ENCODE peak calls at places on chromosomes 12 and 14, in nine cellular contexts. L is GM10248, C is psoas muscle, G is AG04449, I is WTC11, B is heart left ventricle, Z is lower leg skin, R is tibial nerve, P is GM23338. D is an unnamed sample.

GRCh38 chr14:30131698-30132097 is 204.1 kb upstream of the PRKD1 start:
- DNase-seq in L (no peak), C (no peak), G (no peak), I (no peak), B (no peak), Z (no peak), R (no peak), P (no peak), D (no peak)

GRCh38 chr12:46786774-46787173 is 39.0 kb downstream of the SLC38A4 start:
- DNase-seq in L (no peak), C (no peak), G (peak), I (no peak), B (no peak), Z (no peak), R (no peak), P (no peak), D (no peak)

GRCh38 chr12:990649-991349 is at the start of gene ERC1:
- DNase-seq in L (peak), C (peak), G (peak), I (peak), B (peak), Z (peak), R (peak), P (peak), D (peak)

GRCh38 chr12:51389302-51389999 is 1.8 kb downstream of the GALNT6 start:
- DNase-seq in L (no peak), C (no peak), G (no peak), I (no peak), B (no peak), Z (no peak), R (no peak), P (no peak), D (no peak)

GRCh38 chr14:77580477-77580876 is 36.0 kb downstream of the SPTLC2 start:
- DNase-seq in L (no peak), C (no peak), G (no peak), I (no peak), B (no peak), Z (no peak), R (no peak), P (no peak), D (no peak)

GRCh38 chr12:11767029-11767724 is 117.7 kb downstream of the ETV6 start:
- DNase-seq in L (no peak), C (no peak), G (no peak), I (no peak), B (no peak), Z (no peak), R (no peak), P (no peak), D (no peak)

GRCh38 chr12:56571131-56571530 is 49.5 kb downstream of the RBMS2 start:
- DNase-seq in L (no peak), C (no peak), G (no peak), I (no peak), B (no peak), Z (no peak), R (no peak), P (no peak), D (no peak)

GRCh38 chr14:101183376-101184103 is 280.0 kb upstream of the RTL1 start:
- DNase-seq in L (peak), C (no peak), G (no peak), I (peak), B (no peak), Z (peak), R (no peak), P (peak), D (peak)

GRCh38 chr12:49800421-49801140 is 27.6 kb downstream of the NCKAP5L start:
- DNase-seq in L (no peak), C (no peak), G (no peak), I (no peak), B (no peak), Z (no peak), R (no peak), P (no peak), D (no peak)

GRCh38 chr14:105201156-105201927 is 20.2 kb upstream of the NUDT14 start:
- DNase-seq in L (no peak), C (no peak), G (no peak), I (peak), B (no peak), Z (no peak), R (no peak), P (peak), D (peak)

GRCh38 chr12:106070147-106070546 is 68.6 kb downstream of the NUAK1 start:
- DNase-seq in L (no peak), C (no peak), G (no peak), I (no peak), B (no peak), Z (no peak), R (no peak), P (no peak), D (no peak)

GRCh38 chr12:47014474-47014873 is 64.9 kb upstream of the PCED1B start:
- DNase-seq in L (no peak), C (no peak), G (no peak), I (no peak), B (no peak), Z (no peak), R (no peak), P (no peak), D (no peak)

GRCh38 chr14:91420686-91421085 is 3.1 kb upstream of the CCDC88C start:
- DNase-seq in L (no peak), C (no peak), G (no peak), I (no peak), B (no peak), Z (peak), R (no peak), P (no peak), D (no peak)

GRCh38 chr12:78977463-78977862 is 112.9 kb downstream of the SYT1 start:
- DNase-seq in L (no peak), C (no peak), G (no peak), I (no peak), B (no peak), Z (no peak), R (no peak), P (no peak), D (no peak)

GRCh38 chr12:67681145-67681778 is 32.7 kb downstream of the DYRK2 start:
- DNase-seq in L (no peak), C (no peak), G (peak), I (no peak), B (no peak), Z (no peak), R (no peak), P (no peak), D (no peak)

DNA sequence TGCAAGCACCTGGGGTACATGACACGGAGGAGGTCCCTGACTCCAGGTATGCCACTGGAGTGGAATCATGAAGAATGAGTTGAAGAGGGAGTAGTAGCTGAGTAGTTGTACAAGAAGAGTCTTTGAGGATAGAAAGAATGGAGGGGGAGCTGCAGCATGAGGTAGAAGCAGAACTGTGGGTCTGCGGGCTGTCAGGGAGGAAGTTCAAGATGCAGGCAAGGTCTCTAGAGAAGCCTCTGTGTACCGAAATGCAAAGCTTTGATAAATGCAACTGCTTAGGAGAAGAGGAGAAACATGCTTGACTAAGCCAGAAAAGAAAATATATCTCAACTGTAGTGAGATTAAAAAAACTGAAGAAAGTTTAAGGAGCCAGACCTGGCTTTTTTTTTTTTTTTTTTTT is 91.5 kb downstream of the CPNE8 start:
- DNase-seq in L (no peak), C (no peak), G (no peak), I (no peak), B (no peak), Z (no peak), R (no peak), P (no peak), D (no peak)
- TF ChIP-seq CTCF in L (no peak), C (no peak), G (no peak), I (no peak), B (no peak), Z (no peak), R (no peak), P (no peak), D (no peak)

GRCh38 chr12:109831929-109832328 is 1.3 kb downstream of the TRPV4 start:
- DNase-seq in L (no peak), C (no peak), G (no peak), I (no peak), B (no peak), Z (no peak), R (no peak), P (no peak), D (peak)

GRCh38 chr12:109830718-109831117 is 2.5 kb downstream of the TRPV4 start:
- DNase-seq in L (no peak), C (no peak), G (no peak), I (no peak), B (no peak), Z (no peak), R (no peak), P (no peak), D (no peak)

GRCh38 chr12:109831365-109831764 is 1.8 kb downstream of the TRPV4 start:
- DNase-seq in L (no peak), C (no peak), G (no peak), I (no peak), B (no peak), Z (no peak), R (no peak), P (no peak), D (no peak)

GRCh38 chr12:109833307-109834189 is at the start of gene TRPV4:
- DNase-seq in L (no peak), C (peak), G (no peak), I (peak), B (peak), Z (no peak), R (no peak), P (peak), D (peak)

GRCh38 chr12:109832534-109833306 is 478 bp downstream of the TRPV4 start:
- DNase-seq in L (no peak), C (no peak), G (no peak), I (no peak), B (no peak), Z (no peak), R (no peak), P (no peak), D (no peak)
- TF ChIP-seq CTCF in L (no peak), C (no peak), G (no peak), I (no peak), B (no peak), Z (no peak), R (no peak), P (no peak), D (no peak)

DNA sequence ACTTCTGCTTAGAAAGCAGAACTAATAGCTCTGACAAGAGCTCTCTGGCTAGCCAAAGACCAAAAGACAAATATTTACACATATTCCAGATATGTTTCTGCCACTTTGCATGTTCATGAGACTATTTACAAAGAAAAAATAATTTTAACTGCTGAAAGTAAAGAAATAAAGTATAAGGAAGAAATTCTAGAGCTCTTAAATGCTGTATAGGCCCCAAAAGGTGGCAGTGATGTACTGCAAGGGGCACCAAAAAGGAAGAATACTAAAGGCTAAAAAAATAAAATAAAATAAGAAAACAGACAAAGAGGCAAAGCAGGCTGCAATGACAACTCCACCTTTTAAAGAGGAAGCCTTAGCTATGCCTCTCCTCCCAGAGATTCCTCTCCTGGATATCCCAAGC is 23.0 kb downstream of the KLRK1 start:
- DNase-seq in L (no peak), C (no peak), G (no peak), I (no peak), B (no peak), Z (no peak), R (no peak), P (no peak), D (no peak)
- TF ChIP-seq CTCF in L (no peak), C (no peak), G (no peak), I (no peak), B (no peak), Z (no peak), R (peak), P (peak), D (no peak)

GRCh38 chr12:28578833-28579252 is 388.6 kb downstream of the CCDC91 start:
- DNase-seq in L (no peak), C (no peak), G (no peak), I (no peak), B (no peak), Z (no peak), R (no peak), P (no peak), D (no peak)

GRCh38 chr12:28586481-28586880 is 396.2 kb downstream of the CCDC91 start:
- DNase-seq in L (no peak), C (no peak), G (no peak), I (no peak), B (no peak), Z (no peak), R (no peak), P (no peak), D (no peak)

GRCh38 chr12:28582687-28583376 is 392.6 kb downstream of the CCDC91 start:
- DNase-seq in L (no peak), C (no peak), G (no peak), I (no peak), B (no peak), Z (no peak), R (no peak), P (no peak), D (no peak)

GRCh38 chr12:28585146-28585545 is 394.9 kb downstream of the CCDC91 start:
- DNase-seq in L (no peak), C (no peak), G (no peak), I (no peak), B (no peak), Z (no peak), R (no peak), P (no peak), D (no peak)

GRCh38 chr12:28583771-28584261 is 393.6 kb downstream of the CCDC91 start:
- DNase-seq in L (no peak), C (no peak), G (peak), I (no peak), B (no peak), Z (no peak), R (no peak), P (peak), D (no peak)
- TF ChIP-seq CTCF in L (no peak), C (no peak), G (peak), I (no peak), B (no peak), Z (no peak), R (no peak), P (peak), D (no peak)

GRCh38 chr12:45125997-45126396 is 75.1 kb upstream of the DBX2 start:
- DNase-seq in L (no peak), C (no peak), G (no peak), I (no peak), B (no peak), Z (no peak), R (no peak), P (no peak), D (no peak)

GRCh38 chr12:45128637-45129036 is 77.7 kb upstream of the DBX2 start:
- DNase-seq in L (no peak), C (no peak), G (no peak), I (no peak), B (no peak), Z (no peak), R (no peak), P (no peak), D (no peak)

GRCh38 chr12:45124485-45125155 is 73.7 kb upstream of the DBX2 start:
- DNase-seq in L (no peak), C (no peak), G (no peak), I (no peak), B (no peak), Z (no peak), R (no peak), P (peak), D (no peak)

GRCh38 chr12:45121224-45121623 is 70.3 kb upstream of the DBX2 start:
- DNase-seq in L (no peak), C (no peak), G (no peak), I (no peak), B (no peak), Z (no peak), R (no peak), P (peak), D (no peak)

DNA sequence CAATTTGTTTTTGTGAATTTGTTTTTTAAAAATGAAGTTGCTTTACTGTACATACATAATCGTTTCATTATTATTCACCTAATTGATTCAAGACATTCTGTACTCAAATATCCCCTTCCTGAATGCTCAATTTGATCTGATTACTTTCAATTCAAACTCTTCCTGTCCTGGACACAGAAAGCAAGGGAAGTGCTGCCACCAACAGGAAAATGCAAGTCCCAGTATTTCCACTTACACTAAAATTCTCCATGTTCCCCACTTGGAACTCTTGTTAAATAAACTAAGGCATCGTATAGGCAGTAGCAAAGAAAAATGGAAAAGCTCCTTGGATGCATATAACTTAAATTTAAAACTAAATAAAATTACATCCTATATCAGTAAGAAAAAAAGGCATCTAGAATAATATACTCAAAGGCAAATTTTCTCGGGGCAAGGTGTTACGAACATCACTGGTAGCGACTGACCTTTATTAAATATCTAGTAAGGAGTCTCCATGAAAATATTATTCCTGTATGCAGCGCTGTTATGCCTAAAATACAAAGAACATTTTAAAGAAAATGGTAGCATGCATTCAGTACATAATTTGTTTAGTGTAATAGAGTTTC is 72.0 kb upstream of the DBX2 start:
- DNase-seq in L (no peak), C (no peak), G (no peak), I (peak), B (no peak), Z (no peak), R (no peak), P (peak), D (no peak)
- TF ChIP-seq CTCF in L (no peak), C (peak), G (no peak), I (no peak), B (peak), Z (no peak), R (no peak), P (peak), D (no peak)